ENCODE peak calls at places on chromosomes 3 and 15, in ten cellular contexts. X, O, U, R, D, K, L, E, Z and H are unnamed samples.

GRCh38 chr3:78994174-78995027 is 773.4 kb downstream of the ROBO1 start:
- DNase-seq in E (no peak), O (no peak), U (peak; percentile 48), K (no peak), L (no peak), X (no peak), Z (no peak), R (no peak), D (no peak), H (no peak)

GRCh38 chr3:155024006-155024638 is 56.0 kb upstream of the MME start:
- DNase-seq in X (peak; percentile 67), K (no peak), D (no peak), R (peak; percentile 30), U (no peak), E (no peak), O (no peak), Z (no peak), L (no peak), H (no peak)

GRCh38 chr3:182148360-182148759 is 436.6 kb downstream of the SOX2 start:
- DNase-seq in L (no peak), Z (no peak), R (no peak), D (no peak), E (no peak), O (no peak), U (no peak), X (no peak), K (no peak), H (no peak)

GRCh38 chr3:43378066-43378935 is 92.0 kb downstream of the SNRK start:
- DNase-seq in D (no peak), E (peak; percentile 35), O (no peak), L (peak; percentile 61), Z (no peak), U (peak; percentile 48), R (peak; percentile 9), X (peak; percentile 44), K (no peak), H (peak; percentile 33)

GRCh38 chr3:42960781-42961180 is 18.3 kb upstream of the GASK1A start:
- DNase-seq in R (no peak), K (no peak), L (no peak), U (no peak), Z (no peak), D (no peak), O (no peak), E (no peak), X (no peak), H (no peak)

GRCh38 chr15:60004019-60004845 is at the start of gene FOXB1:
- DNase-seq in L (no peak), Z (no peak), E (no peak), R (no peak), O (no peak), D (peak; percentile 80), K (no peak), U (peak; percentile 95), X (no peak), H (no peak)

GRCh38 chr15:98942966-98943584 is 64.5 kb downstream of the PGPEP1L start:
- DNase-seq in U (no peak), L (no peak), X (no peak), D (no peak), Z (no peak), K (no peak), R (no peak), E (no peak), O (no peak), H (no peak)

GRCh38 chr3:184570501-184570900 is 8.9 kb downstream of the EPHB3 start:
- DNase-seq in L (no peak), E (no peak), Z (no peak), X (no peak), D (peak; percentile 90), K (no peak), U (peak; percentile 92), R (no peak), O (no peak), H (no peak)

GRCh38 chr3:28077566-28077965 is 163.9 kb upstream of the CMC1 start:
- DNase-seq in X (peak; percentile 57), L (peak; percentile 3), E (peak; percentile 5), O (no peak), R (no peak), D (peak; percentile 40), U (peak; percentile 75), K (no peak), Z (peak; percentile 11), H (peak; percentile 14)

GRCh38 chr15:78065284-78065872 is 12.1 kb downstream of the TBC1D2B start:
- DNase-seq in U (no peak), E (no peak), L (peak; percentile 46), Z (peak; percentile 71), O (no peak), X (peak; percentile 99), K (peak; percentile 55), D (no peak), R (peak; percentile 81), H (peak; percentile 67)

DNA sequence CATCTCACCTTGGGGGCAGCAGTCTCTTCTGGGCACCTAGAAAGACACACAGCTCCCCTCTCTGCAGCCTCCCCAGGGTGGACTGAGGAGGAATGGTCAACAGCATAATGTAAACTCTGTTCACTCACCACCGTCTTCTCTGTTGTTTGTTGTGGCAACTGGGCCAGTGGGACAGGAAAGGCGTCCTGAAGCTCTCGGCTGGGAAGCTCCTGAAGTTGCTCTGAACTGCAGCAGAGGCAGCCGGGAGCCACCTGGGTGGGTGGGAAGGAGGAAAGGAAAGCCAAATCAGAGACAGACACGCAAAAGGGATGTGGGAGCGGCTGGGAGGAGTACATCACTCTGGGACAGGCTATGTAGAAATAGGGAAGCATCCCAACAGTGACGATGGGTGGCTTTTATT is 52.7 kb downstream of the MYLK start:
- DNase-seq in Z (no peak), O (no peak), U (no peak), X (no peak), D (no peak), K (no peak), R (no peak), E (no peak), L (no peak), H (no peak)
- H3K4me1 ChIP-seq in Z (no peaks in the 10 kb centered on the region), O (peaks cover 6% of the 10 kb centered on the region), U (no peaks in the 10 kb centered on the region), X (no peaks in the 10 kb centered on the region), D (peaks cover 3% of the 10 kb centered on the region), K (no peaks in the 10 kb centered on the region), R (peaks cover 17% of the 10 kb centered on the region), E (no peaks in the 10 kb centered on the region), L (no peaks in the 10 kb centered on the region), H (no peaks in the 10 kb centered on the region)

GRCh38 chr3:69353492-69353891 is 32.4 kb downstream of the FRMD4B start:
- DNase-seq in D (no peak), L (no peak), R (no peak), K (peak; percentile 33), Z (no peak), O (no peak), E (no peak), X (peak; percentile 46), U (no peak), H (no peak)
- H3K27ac ChIP-seq in D (no peak overlapping the region), L (no peak overlapping the region), R (no peak overlapping the region), K (peak overlapping the region; percentile 68), Z (no peak overlapping the region), O (no peak overlapping the region), E (no peak overlapping the region), X (no peak overlapping the region), U (no peak overlapping the region), H (peak overlapping the region; percentile 17)

GRCh38 chr3:49412632-49413337 is 562 bp downstream of the TCTA start:
- DNase-seq in O (no peak), K (no peak), L (no peak), Z (no peak), E (no peak), U (peak; percentile 32), X (no peak), D (no peak), R (no peak), H (no peak)
- H3K4me1 ChIP-seq in O (peaks cover 12% of the 10 kb centered on the region), K (peaks cover 93% of the 10 kb centered on the region), L (peaks cover 42% of the 10 kb centered on the region), Z (peaks cover 41% of the 10 kb centered on the region), E (peaks cover 32% of the 10 kb centered on the region), U (peaks cover 12% of the 10 kb centered on the region), X (peaks cover 21% of the 10 kb centered on the region), D (peaks cover 11% of the 10 kb centered on the region), R (peaks cover 5% of the 10 kb centered on the region), H (peaks cover 34% of the 10 kb centered on the region)

DNA sequence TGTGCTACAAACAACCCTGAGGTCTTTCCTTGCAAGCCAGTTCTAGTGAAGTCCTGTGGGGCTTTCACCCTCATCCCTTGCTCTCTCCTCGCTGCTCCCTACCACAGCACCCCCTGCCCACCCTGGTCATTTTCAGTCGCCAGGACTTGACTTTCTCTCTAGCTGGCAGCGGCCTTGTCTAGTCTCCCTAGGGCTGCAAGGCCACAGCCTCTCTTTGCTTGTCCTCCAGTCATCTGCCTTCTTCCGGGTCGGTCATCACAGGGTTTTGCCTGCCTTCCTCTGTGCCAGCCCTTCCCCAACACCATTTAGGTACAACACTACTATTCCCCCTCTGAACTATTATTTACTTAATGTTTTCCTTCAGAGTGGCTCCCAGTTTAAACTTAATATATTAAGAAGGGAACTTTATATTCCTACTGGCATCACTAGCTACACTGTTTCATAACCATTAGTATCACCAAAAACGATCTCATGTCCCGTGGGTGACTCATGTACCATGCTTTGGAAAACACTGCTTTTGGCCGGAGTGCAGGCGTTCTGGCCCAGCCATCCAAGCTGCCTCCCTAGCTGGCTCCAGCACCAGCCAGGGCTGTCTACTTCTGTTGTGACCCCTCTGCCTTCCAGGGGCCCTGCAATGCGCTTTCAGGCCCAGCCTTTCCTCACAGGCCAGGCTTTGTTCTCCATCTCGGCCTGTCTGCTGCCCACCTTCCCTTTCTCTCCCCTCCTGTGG is 21.4 kb downstream of the FAH start:
- DNase-seq in D (no peak), X (peak; percentile 86), O (peak; percentile 89), Z (peak; percentile 66), U (no peak), E (no peak), R (no peak), L (no peak), K (no peak), H (peak; percentile 73)
- H3K27ac ChIP-seq in D (no peak overlapping the region), X (no peak overlapping the region), O (peak overlapping the region; percentile 70), Z (peak overlapping the region; percentile 84), U (no peak overlapping the region), E (no peak overlapping the region), R (no peak overlapping the region), L (no peak overlapping the region), K (peak overlapping the region; percentile 58), H (peak overlapping the region; percentile 34)

GRCh38 chr3:32181801-32182200 is 56.7 kb upstream of the CMTM8 start:
- DNase-seq in X (no peak), E (no peak), L (no peak), U (no peak), Z (no peak), D (no peak), K (no peak), O (no peak), R (peak; percentile 58), H (no peak)
- H3K4me1 ChIP-seq in X (no peaks in the 10 kb centered on the region), E (peaks cover 5% of the 10 kb centered on the region), L (peaks cover 6% of the 10 kb centered on the region), U (no peaks in the 10 kb centered on the region), Z (no peaks in the 10 kb centered on the region), D (peaks cover 5% of the 10 kb centered on the region), K (peaks cover 10% of the 10 kb centered on the region), O (no peaks in the 10 kb centered on the region), R (no peaks in the 10 kb centered on the region), H (no peaks in the 10 kb centered on the region)

DNA sequence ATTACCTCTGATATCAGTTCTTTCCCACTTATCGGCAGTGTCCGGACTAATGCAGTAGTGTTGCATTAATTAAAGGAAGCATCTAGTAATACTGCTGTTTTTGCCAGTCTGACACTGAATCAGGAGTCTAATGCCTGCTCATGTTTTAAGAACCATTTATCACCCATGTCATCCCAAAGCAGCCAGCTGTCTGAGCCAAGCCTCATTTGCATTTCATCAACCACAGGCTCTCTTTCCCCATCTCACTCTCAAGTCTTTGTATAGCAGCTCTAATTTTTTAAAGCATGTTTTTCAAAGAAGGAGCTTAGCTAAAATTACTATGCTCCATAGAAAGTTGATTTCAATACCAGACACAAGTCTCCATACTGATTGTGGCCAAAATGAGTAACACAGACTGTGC is 740.7 kb downstream of the ROBO2 start:
- DNase-seq in K (no peak), L (no peak), E (no peak), D (no peak), X (no peak), R (no peak), Z (no peak), O (no peak), U (no peak), H (no peak)
- H3K27ac ChIP-seq in K (no peak overlapping the region), L (no peak overlapping the region), E (no peak overlapping the region), D (no peak overlapping the region), X (no peak overlapping the region), R (no peak overlapping the region), Z (no peak overlapping the region), O (no peak overlapping the region), U (no peak overlapping the region), H (no peak overlapping the region)